ENCODE peak calls at places on chromosomes 4 and X, in seven cellular contexts. C is epithelial cell of proximal tubule, U is left ventricle myocardium inferior, Q is cerebellar cortex, M is non-pigmented ciliary epithelial cell, B is DMS79, X is endodermal cell. W is an unnamed sample.

GRCh38 chr4:154741877-154742851 is 1.6 kb upstream of the LRAT start:
- DNase-seq in B (no peak), M (no peak), C (no peak), U (no peak), X (peak; percentile 89), Q (no peak), W (peak; percentile 76)

GRCh38 chr4:81351653-81352455 is 119.9 kb downstream of the RASGEF1B start:
- DNase-seq in U (peak; percentile 55), M (peak; percentile 40), Q (peak; percentile 74), C (no peak), X (peak; percentile 92), B (peak; percentile 33), W (peak; percentile 85)

GRCh38 chrX:102832661-102833060 is 104.4 kb upstream of the RAB40AL start:
- DNase-seq in X (peak; percentile 56), M (peak; percentile 35), B (peak; percentile 16), C (no peak), U (no peak), Q (peak; percentile 8), W (no peak)

GRCh38 chr4:72063726-72064125 is 31.9 kb downstream of the NPFFR2 start:
- DNase-seq in B (no peak), U (no peak), C (peak; percentile 54), X (no peak), Q (no peak), M (no peak), W (no peak)

GRCh38 chr4:153788419-153789276 is at the start of gene SFRP2:
- DNase-seq in B (no peak), M (no peak), Q (no peak), C (no peak), X (peak; percentile 94), U (no peak), W (peak; percentile 86)

GRCh38 chrX:74321191-74321590 is 17.2 kb downstream of the ZCCHC13 start:
- DNase-seq in B (no peak), U (no peak), M (no peak), C (no peak), X (no peak), Q (no peak), W (no peak)

GRCh38 chrX:47618923-47619485 is 653 bp downstream of the SYN1 start:
- DNase-seq in C (no peak), X (no peak), B (no peak), Q (no peak), M (no peak), U (no peak), W (no peak)

GRCh38 chrX:88284844-88285243 is 462.2 kb upstream of the CPXCR1 start:
- DNase-seq in M (no peak), X (no peak), Q (no peak), C (no peak), B (no peak), U (no peak), W (no peak)

GRCh38 chr4:147707892-147708672 is 23.8 kb upstream of the ARHGAP10 start:
- DNase-seq in C (no peak), X (peak; percentile 73), M (no peak), Q (peak; percentile 23), B (no peak), U (no peak), W (peak; percentile 38)

GRCh38 chr4:60897415-60897814 is 302.7 kb upstream of the ADGRL3 start:
- DNase-seq in B (no peak), Q (no peak), M (no peak), U (no peak), C (no peak), X (no peak), W (no peak)

GRCh38 chrX:51332188-51332942 is at the start of gene NUDT10:
- DNase-seq in M (no peak), C (no peak), X (peak; percentile 92), B (no peak), Q (peak; percentile 57), U (peak; percentile 30), W (peak; percentile 84)

GRCh38 chr4:179145746-179146530 is 1703.7 kb upstream of the AGA start:
- DNase-seq in X (no peak), B (no peak), C (peak; percentile 22), M (peak; percentile 50), U (no peak), Q (no peak), W (no peak)

GRCh38 chr4:153260553-153261306 is 56.5 kb downstream of the TRIM2 start:
- DNase-seq in U (no peak), Q (no peak), C (no peak), B (no peak), X (no peak), M (no peak), W (no peak)

GRCh38 chrX:22164770-22165388 is 107.8 kb upstream of the CBLL2 start:
- DNase-seq in U (no peak), C (no peak), Q (no peak), B (no peak), X (no peak), M (no peak), W (no peak)

GRCh38 chr4:174304664-174305063 is 21.0 kb downstream of the CEP44 start:
- DNase-seq in M (no peak), B (no peak), C (no peak), X (no peak), U (no peak), Q (no peak), W (no peak)

GRCh38 chrX:23844502-23845138 is 61.6 kb downstream of the SAT1 start:
- DNase-seq in B (no peak), M (no peak), X (no peak), U (no peak), Q (peak; percentile 37), C (no peak), W (no peak)

W was measured in WTC11.